ENCODE peak calls at places on chromosomes 1 and 21, in five cellular contexts. Q, Y, X, R and W are unnamed samples.

GRCh38 chr1:36176151-36176949 is 20.4 kb downstream of the MAP7D1 start:
- DNase-seq in Q (peak), Y (no peak), X (no peak), R (no peak), W (no peak)

GRCh38 chr1:217718873-217719272 is 87.7 kb downstream of the SPATA17 start:
- DNase-seq in Q (no peak), Y (peak), X (no peak), R (peak), W (no peak)

GRCh38 chr1:203572134-203572625 is 54.5 kb upstream of the ATP2B4 start:
- DNase-seq in X (no peak), R (peak), Q (peak), Y (peak), W (peak)

GRCh38 chr1:229138066-229138465 is 132.8 kb upstream of the RAB4A start:
- DNase-seq in Y (peak), X (no peak), Q (no peak), R (no peak), W (no peak)

GRCh38 chr1:47231314-47232186 is 475 bp downstream of the TAL1 start:
- DNase-seq in Y (peak), Q (peak), R (peak), X (no peak), W (no peak)

GRCh38 chr1:115530407-115530806 is 111.4 kb upstream of the VANGL1 start:
- DNase-seq in Q (no peak), Y (peak), X (no peak), R (no peak), W (no peak)

GRCh38 chr1:2342384-2343022 is 48.9 kb downstream of the MORN1 start:
- DNase-seq in Y (no peak), R (no peak), X (no peak), Q (no peak), W (no peak)

GRCh38 chr1:245879091-245879490 is 628.0 kb downstream of the SMYD3 start:
- DNase-seq in Q (no peak), R (peak), X (no peak), Y (no peak), W (no peak)

GRCh38 chr1:178727014-178727895 is 2.2 kb downstream of the RALGPS2 start:
- DNase-seq in Y (peak), X (no peak), Q (no peak), R (peak), W (peak)

GRCh38 chr1:30688920-30689794 is 34.2 kb downstream of the MATN1 start:
- DNase-seq in Q (no peak), X (no peak), Y (no peak), R (no peak), W (no peak)
- H2BK12ac ChIP-seq in Q (no peak), X (no peak), Y (no peak), R (no peak), W (no peak)

DNA sequence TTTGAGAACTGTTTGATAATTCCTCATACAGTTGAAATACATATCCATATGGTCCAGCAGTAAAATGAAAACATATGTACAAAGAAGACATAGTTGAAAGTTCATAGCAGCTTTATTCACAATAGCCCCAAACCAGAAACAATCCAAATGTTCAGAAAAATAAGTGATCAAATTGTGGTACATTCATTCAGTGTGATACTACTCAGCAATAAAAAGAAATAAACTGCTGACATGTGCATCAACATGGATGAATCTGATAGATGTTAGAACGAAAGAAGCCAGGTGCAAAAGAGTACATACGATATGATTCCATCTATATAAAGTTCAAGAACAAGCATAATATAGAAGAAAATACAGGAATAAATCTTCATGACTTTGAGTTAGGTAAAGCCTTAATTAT is 77.2 kb downstream of the EVI5 start:
- DNase-seq in Q (no peak), X (no peak), R (no peak), Y (no peak), W (no peak)
- H2BK12ac ChIP-seq in Q (no peak), X (no peak), R (no peak), Y (no peak), W (no peak)

DNA sequence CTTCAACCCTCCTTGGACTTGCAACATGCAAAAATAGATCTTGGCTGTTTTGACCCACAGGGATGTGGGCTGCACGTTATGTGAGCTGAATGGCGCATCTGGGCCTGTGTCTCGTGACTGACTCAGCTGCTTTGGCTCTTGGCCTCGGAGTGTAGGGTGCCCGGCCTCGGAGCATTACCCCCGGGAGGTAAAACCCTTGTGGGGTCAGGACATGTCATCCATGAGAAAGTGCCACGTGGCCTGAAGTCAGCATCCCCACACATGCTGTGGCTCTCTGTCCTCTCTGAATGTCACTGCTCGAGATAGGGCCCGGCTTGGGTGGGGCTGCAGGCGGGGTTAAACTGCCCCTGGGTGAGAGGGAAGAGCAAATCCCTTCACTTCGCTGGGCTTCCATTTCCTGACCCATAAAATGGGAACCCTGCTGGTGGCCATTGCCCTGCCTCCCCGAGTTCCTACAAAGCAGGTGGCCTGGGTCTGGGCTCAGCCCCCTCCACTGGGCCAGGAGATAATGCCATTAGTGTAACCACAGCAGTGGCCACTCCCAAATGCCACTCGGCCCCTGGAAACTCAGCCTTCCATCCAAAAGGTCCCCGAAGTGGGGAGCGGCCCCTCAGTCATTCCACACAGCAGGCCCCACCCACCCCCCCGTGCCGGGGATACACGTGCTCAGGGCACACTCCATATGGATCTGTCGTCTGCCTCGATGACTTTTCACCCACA is 22.8 kb upstream of the TSPEAR start:
- DNase-seq in R (no peak), Y (no peak), Q (peak), X (no peak), W (no peak)
- H2BK12ac ChIP-seq in R (no peak), Y (no peak), Q (no peak), X (no peak), W (no peak)

DNA sequence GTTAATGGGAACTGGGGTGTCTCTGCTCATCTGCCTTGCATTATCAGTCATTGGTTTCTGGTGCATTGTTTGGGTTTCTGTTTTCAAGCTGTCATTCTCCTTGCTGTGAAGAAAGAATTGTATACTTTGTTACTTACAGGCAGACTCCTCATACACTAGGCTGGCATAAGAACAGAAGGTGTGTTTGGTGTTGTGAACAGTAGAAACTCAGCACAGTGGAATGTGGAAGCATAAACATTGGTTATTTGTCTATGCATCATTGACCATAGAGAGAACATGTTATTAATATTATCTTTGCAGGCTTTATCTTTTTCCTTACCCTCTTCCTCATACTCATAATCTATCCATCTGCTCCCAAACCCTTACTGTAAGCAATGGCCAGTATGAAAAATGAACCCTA is 18.2 kb downstream of the C1orf87 start:
- DNase-seq in Y (peak), R (no peak), X (no peak), Q (no peak), W (no peak)
- H2BK12ac ChIP-seq in Y (no peak), R (no peak), X (no peak), Q (no peak), W (no peak)

GRCh38 chr1:61435226-61435625 is 289.7 kb downstream of the TM2D1 start:
- DNase-seq in R (no peak), Q (no peak), X (no peak), Y (no peak), W (no peak)

GRCh38 chr1:61432616-61433388 is 292.1 kb downstream of the TM2D1 start:
- DNase-seq in X (no peak), Y (no peak), R (no peak), Q (no peak), W (no peak)

GRCh38 chr1:61436016-61436415 is 288.9 kb downstream of the TM2D1 start:
- DNase-seq in X (no peak), Q (no peak), Y (no peak), R (no peak), W (no peak)

GRCh38 chr1:61434276-61434675 is 290.7 kb downstream of the TM2D1 start:
- DNase-seq in R (no peak), Q (no peak), X (no peak), Y (no peak), W (no peak)

DNA sequence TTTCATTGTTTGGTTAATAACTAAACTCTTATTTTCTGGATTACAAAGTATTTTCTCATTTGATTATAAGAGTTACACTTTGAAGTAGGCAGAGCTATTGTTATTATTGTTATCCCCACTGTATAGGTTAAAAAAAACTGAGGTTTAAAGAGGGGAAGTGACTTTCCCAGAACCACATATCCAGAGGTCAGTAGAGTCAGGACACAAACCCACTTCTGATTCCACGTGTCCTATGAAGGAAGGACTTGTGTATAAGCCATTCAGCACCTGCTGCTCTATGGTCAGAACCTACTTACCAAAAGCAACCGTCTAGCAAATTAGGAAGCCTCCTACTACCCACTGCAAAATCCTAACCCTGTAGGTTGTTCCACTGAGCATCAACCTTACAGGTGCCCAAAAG is 291.3 kb downstream of the TM2D1 start:
- DNase-seq in Y (no peak), Q (no peak), X (no peak), R (no peak), W (no peak)
- H2BK12ac ChIP-seq in Y (no peak), Q (no peak), X (no peak), R (no peak), W (no peak)

GRCh38 chr1:51583532-51583931 is 33.4 kb upstream of the OSBPL9 start:
- DNase-seq in Y (no peak), R (no peak), Q (no peak), X (no peak), W (no peak)
- H2BK12ac ChIP-seq in Y (no peak), R (no peak), Q (no peak), X (no peak), W (no peak)

GRCh38 chr21:15874610-15875009 is 144.8 kb downstream of the USP25 start:
- DNase-seq in R (no peak), X (no peak), Y (peak), Q (no peak), W (no peak)

GRCh38 chr21:15870819-15871218 is 141.0 kb downstream of the USP25 start:
- DNase-seq in Y (no peak), Q (no peak), R (no peak), X (no peak), W (no peak)

GRCh38 chr21:15872236-15872635 is 142.5 kb downstream of the USP25 start:
- DNase-seq in R (no peak), Y (no peak), X (no peak), Q (no peak), W (no peak)

GRCh38 chr21:15875286-15875685 is 145.5 kb downstream of the USP25 start:
- DNase-seq in X (no peak), Y (no peak), Q (no peak), R (no peak), W (no peak)
- H2BK12ac ChIP-seq in X (no peak), Y (no peak), Q (no peak), R (no peak), W (no peak)

GRCh38 chr21:31099122-31099521 is 60.8 kb upstream of the KRTAP19-8 start:
- DNase-seq in X (no peak), Q (no peak), Y (no peak), R (no peak), W (no peak)
- H2BK12ac ChIP-seq in X (no peak), Q (no peak), Y (peak), R (no peak), W (no peak)